ENCODE peak calls at places on chromosomes 6 and 20, in five cellular contexts. O is astrocyte, Q is DND-41, C is PC-3, N is fibroblast of lung. M is an unnamed sample.

GRCh38 chr6:105769987-105770386 is 316.1 kb upstream of the PRDM1 start:
- DNase-seq in O (no peak), Q (no peak), C (peak), N (no peak), M (no peak)

GRCh38 chr6:169824021-169824420 is 72.6 kb downstream of the ERMARD start:
- DNase-seq in O (no peak), Q (no peak), C (no peak), N (no peak), M (no peak)

GRCh38 chr6:153511896-153512496 is 380.9 kb upstream of the RGS17 start:
- DNase-seq in O (no peak), Q (peak), C (peak), N (peak), M (no peak)

GRCh38 chr6:66226099-66226498 is 519.1 kb upstream of the EYS start:
- DNase-seq in O (no peak), Q (no peak), C (peak), N (peak), M (no peak)

GRCh38 chr6:148342146-148343027 is at the start of gene SASH1:
- DNase-seq in O (peak), Q (no peak), C (peak), N (peak), M (no peak)

GRCh38 chr6:33427585-33428218 is 7.8 kb downstream of the SYNGAP1 start:
- DNase-seq in O (no peak), Q (peak), C (peak), N (no peak), M (no peak)

GRCh38 chr6:42374027-42374669 is 77.6 kb downstream of the TRERF1 start:
- DNase-seq in O (no peak), Q (no peak), C (no peak), N (no peak), M (no peak)

GRCh38 chr20:58482416-58482815 is 32.8 kb downstream of the APCDD1L start:
- DNase-seq in O (peak), Q (no peak), C (no peak), N (peak), M (no peak)

GRCh38 chr6:118618676-118619377 is 32.6 kb downstream of the CEP85L start:
- DNase-seq in O (peak), Q (peak), C (peak), N (peak), M (no peak)

GRCh38 chr6:80482056-80482455 is 375.6 kb downstream of the BCKDHB start:
- DNase-seq in O (no peak), Q (no peak), C (no peak), N (no peak), M (no peak)

GRCh38 chr6:154604120-154604519 is 93.6 kb upstream of the CNKSR3 start:
- DNase-seq in O (no peak), Q (no peak), C (no peak), N (no peak), M (no peak)

GRCh38 chr20:50136822-50137599 is 16.5 kb downstream of the PEDS1 start:
- DNase-seq in O (peak), Q (no peak), C (peak), N (no peak), M (no peak)

GRCh38 chr6:156438519-156438918 is 338.7 kb upstream of the ARID1B start:
- DNase-seq in O (peak), Q (no peak), C (no peak), N (no peak), M (no peak)

GRCh38 chr6:40930555-40930954 is 108.5 kb downstream of the UNC5CL start:
- DNase-seq in O (no peak), Q (no peak), C (no peak), N (peak), M (no peak)

GRCh38 chr20:46063652-46064054 is 26.1 kb downstream of the NCOA5 start:
- DNase-seq in O (no peak), Q (no peak), C (no peak), N (no peak), M (no peak)

GRCh38 chr6:109424946-109425345 is 15.5 kb downstream of the PPIL6 start:
- DNase-seq in O (peak), Q (no peak), C (no peak), N (no peak), M (peak)

GRCh38 chr6:27375613-27376079 is 12.9 kb upstream of the ZNF391 start:
- DNase-seq in O (no peak), Q (peak), C (peak), N (peak), M (no peak)

GRCh38 chr20:55522296-55522815 is 483.0 kb downstream of the CBLN4 start:
- DNase-seq in O (no peak), Q (no peak), C (no peak), N (no peak), M (no peak)

GRCh38 chr6:153367006-153367405 is 235.9 kb upstream of the RGS17 start:
- DNase-seq in O (no peak), Q (no peak), C (no peak), N (no peak), M (no peak)

GRCh38 chr6:125957845-125958244 is 1.3 kb downstream of the HINT3 start:
- DNase-seq in O (peak), Q (no peak), C (peak), N (peak), M (no peak)

GRCh38 chr6:97160280-97160679 is 122.7 kb downstream of the MMS22L start:
- DNase-seq in O (peak), Q (no peak), C (no peak), N (no peak), M (no peak)

GRCh38 chr20:23435675-23436539 is 3.6 kb upstream of the CSTL1 start:
- DNase-seq in O (no peak), Q (no peak), C (no peak), N (no peak), M (no peak)

GRCh38 chr6:21538186-21538798 is 55.3 kb upstream of the SOX4 start:
- DNase-seq in O (peak), Q (no peak), C (peak), N (peak), M (no peak)

GRCh38 chr6:140398076-140398475 is 1023.6 kb upstream of the CITED2 start:
- DNase-seq in O (no peak), Q (no peak), C (no peak), N (peak), M (no peak)

GRCh38 chr6:158512809-158513208 is 47.1 kb upstream of the TMEM181 start:
- DNase-seq in O (no peak), Q (no peak), C (no peak), N (no peak), M (no peak)

GRCh38 chr6:41191569-41191968 is 9.4 kb downstream of the TREML2 start:
- DNase-seq in O (no peak), Q (no peak), C (peak), N (no peak), M (no peak)

DNA sequence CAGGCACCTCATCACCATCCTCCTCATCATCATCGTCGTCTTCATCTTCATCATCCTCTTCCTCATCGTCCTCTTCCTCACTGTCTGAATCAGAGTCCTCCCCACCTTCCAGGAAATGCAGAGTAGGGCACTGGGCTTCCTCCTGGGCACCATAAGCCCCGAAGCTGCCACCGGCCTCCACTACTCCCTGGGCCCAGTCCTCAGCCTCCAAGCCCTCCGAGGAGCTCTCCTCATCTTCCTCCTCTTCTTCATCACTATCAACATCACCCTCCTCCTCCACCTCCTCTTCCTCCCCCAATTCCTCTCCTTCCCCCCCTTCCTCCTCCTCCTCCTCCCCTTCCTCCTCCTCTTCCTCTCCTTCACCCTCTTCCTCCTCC is 1.7 kb downstream of the CENPB start:
- DNase-seq in O (no peak), Q (no peak), C (no peak), N (no peak), M (no peak)
- TF ChIP-seq EZH2 in O (no peak), Q (no peak), C (no peak), N (no peak), M (no peak)

GRCh38 chr6:25586927-25587326 is 65.1 kb upstream of the SCGN start:
- DNase-seq in O (no peak), Q (no peak), C (no peak), N (no peak), M (no peak)

GRCh38 chr6:25585225-25585624 is 66.8 kb upstream of the SCGN start:
- DNase-seq in O (no peak), Q (no peak), C (no peak), N (no peak), M (no peak)

GRCh38 chr6:25590986-25591385 is 61.0 kb upstream of the SCGN start:
- DNase-seq in O (no peak), Q (no peak), C (no peak), N (no peak), M (no peak)
- TF ChIP-seq CTCF in O (no peak), Q (no peak), C (no peak), N (no peak), M (no peak)

GRCh38 chr20:44810391-44811149 is at the start of gene RIMS4:
- DNase-seq in O (no peak), Q (no peak), C (no peak), N (no peak), M (no peak)
- TF ChIP-seq EZH2 in O (peak), Q (no peak), C (peak), N (peak), M (peak)

GRCh38 chr6:88013554-88013953 is 34.1 kb upstream of the SPACA1 start:
- DNase-seq in O (no peak), Q (no peak), C (no peak), N (no peak), M (no peak)
- TF ChIP-seq CTCF in O (peak), Q (peak), C (no peak), N (no peak), M (no peak)

M was measured in keratinocyte.